ENCODE peak calls at places on chromosomes 5 and 9, in four cellular contexts. C, M, F and Z are unnamed samples.

GRCh38 chr5:154405078-154405792 is 40.6 kb upstream of the SAP30L start:
- DNase-seq in C (peak), M (peak), F (no peak), Z (peak)

GRCh38 chr9:33651125-33651524 is 127.1 kb downstream of the ANKRD18B start:
- DNase-seq in F (no peak), M (no peak), C (no peak), Z (no peak)

GRCh38 chr5:75052461-75053285 is at the start of gene GCNT4:
- DNase-seq in M (peak), F (no peak), C (no peak), Z (peak)

GRCh38 chr9:33818832-33819500 is 2.0 kb downstream of the UBE2R2 start:
- DNase-seq in C (no peak), M (no peak), F (no peak), Z (peak)

GRCh38 chr5:107805819-107806218 is 135.1 kb upstream of the EFNA5 start:
- DNase-seq in F (no peak), M (no peak), C (no peak), Z (no peak)

GRCh38 chr5:133245191-133246052 is 193.6 kb downstream of the HSPA4 start:
- DNase-seq in C (peak), M (no peak), F (no peak), Z (no peak)

GRCh38 chr5:171405615-171406014 is 13.8 kb upstream of the FGF18 start:
- DNase-seq in M (no peak), F (no peak), C (no peak), Z (peak)

GRCh38 chr5:174750720-174751119 is 26.3 kb downstream of the MSX2 start:
- DNase-seq in M (no peak), C (no peak), F (no peak), Z (no peak)

GRCh38 chr5:75040973-75041372 is 11.4 kb downstream of the GCNT4 start:
- DNase-seq in F (no peak), M (no peak), C (no peak), Z (no peak)

GRCh38 chr5:79582186-79582585 is 30.1 kb upstream of the TENT2 start:
- DNase-seq in C (no peak), F (no peak), M (no peak), Z (no peak)

GRCh38 chr9:134441227-134442086 is 115.2 kb downstream of the RXRA start:
- DNase-seq in F (no peak), C (no peak), M (no peak), Z (no peak)

GRCh38 chr9:12775373-12775962 is 648 bp downstream of the LURAP1L start:
- DNase-seq in M (peak), C (no peak), F (no peak), Z (peak)

GRCh38 chr5:147160923-147161663 is 73.7 kb upstream of the STK32A start:
- DNase-seq in C (no peak), M (no peak), F (no peak), Z (no peak)

GRCh38 chr5:40879163-40879942 is 29.9 kb upstream of the C7 start:
- DNase-seq in F (no peak), M (no peak), C (peak), Z (peak)

GRCh38 chr9:6383551-6384225 is 29.3 kb upstream of the UHRF2 start:
- DNase-seq in F (no peak), M (no peak), C (no peak), Z (no peak)

GRCh38 chr9:27088981-27089380 is 20.0 kb upstream of the TEK start:
- DNase-seq in M (no peak), C (no peak), F (no peak), Z (no peak)

GRCh38 chr5:158922263-158922592 is 177.5 kb downstream of the EBF1 start:
- DNase-seq in F (no peak), C (no peak), M (no peak), Z (no peak)

GRCh38 chr9:73148447-73148937 is 3.2 kb upstream of the ANXA1 start:
- DNase-seq in F (no peak), M (no peak), C (peak), Z (no peak)

GRCh38 chr5:179488464-179488863 is 61.9 kb upstream of the RUFY1 start:
- DNase-seq in M (no peak), C (no peak), F (no peak), Z (peak)

GRCh38 chr5:151288180-151288579 is 15.4 kb downstream of the SLC36A3 start:
- DNase-seq in M (no peak), F (no peak), C (peak), Z (no peak)

GRCh38 chr5:60820593-60821487 is 23.2 kb downstream of the ELOVL7 start:
- DNase-seq in F (no peak), M (no peak), C (peak), Z (no peak)

GRCh38 chr9:107215381-107215780 is 67.7 kb upstream of the RAD23B start:
- DNase-seq in F (no peak), M (no peak), C (no peak), Z (no peak)

GRCh38 chr5:110458313-110458712 is 268.2 kb downstream of the TMEM232 start:
- DNase-seq in F (no peak), C (no peak), M (no peak), Z (no peak)

GRCh38 chr5:133523921-133524320 is 88.4 kb downstream of the FSTL4 start:
- DNase-seq in F (no peak), M (no peak), C (no peak), Z (peak)

GRCh38 chr9:91536211-91536691 is 112.6 kb upstream of the NFIL3 start:
- DNase-seq in F (no peak), C (no peak), M (no peak), Z (no peak)

GRCh38 chr9:94824913-94825619 is 98.6 kb downstream of the AOPEP start:
- DNase-seq in C (no peak), M (peak), F (no peak), Z (no peak)

GRCh38 chr5:173888473-173889135 is 455 bp downstream of the CPEB4 start:
- DNase-seq in M (no peak), F (no peak), C (peak), Z (peak)

GRCh38 chr9:123399803-123400378 is 43.9 kb downstream of the CRB2 start:
- DNase-seq in M (peak), C (peak), F (no peak), Z (peak)

GRCh38 chr5:171705036-171705435 is 80.6 kb upstream of the SMIM23 start:
- DNase-seq in C (no peak), M (peak), F (no peak), Z (no peak)

GRCh38 chr5:423626-424258 is 19.2 kb upstream of the EXOC3 start:
- DNase-seq in C (peak), M (no peak), F (no peak), Z (no peak)

GRCh38 chr5:138784590-138784989 is 31.4 kb downstream of the CTNNA1 start:
- DNase-seq in M (no peak), F (no peak), C (no peak), Z (no peak)

GRCh38 chr9:136323420-136323819 is 3.9 kb upstream of the GPSM1 start:
- DNase-seq in M (no peak), C (no peak), F (no peak), Z (no peak)
- TF ChIP-seq NRF1 in M (no peak), C (no peak), F (no peak), Z (no peak)

GRCh38 chr5:89686081-89686765 is 723.3 kb downstream of the CETN3 start:
- DNase-seq in M (no peak), C (no peak), F (no peak), Z (peak)
- TF ChIP-seq NRF1 in M (no peak), C (no peak), F (no peak), Z (no peak)

DNA sequence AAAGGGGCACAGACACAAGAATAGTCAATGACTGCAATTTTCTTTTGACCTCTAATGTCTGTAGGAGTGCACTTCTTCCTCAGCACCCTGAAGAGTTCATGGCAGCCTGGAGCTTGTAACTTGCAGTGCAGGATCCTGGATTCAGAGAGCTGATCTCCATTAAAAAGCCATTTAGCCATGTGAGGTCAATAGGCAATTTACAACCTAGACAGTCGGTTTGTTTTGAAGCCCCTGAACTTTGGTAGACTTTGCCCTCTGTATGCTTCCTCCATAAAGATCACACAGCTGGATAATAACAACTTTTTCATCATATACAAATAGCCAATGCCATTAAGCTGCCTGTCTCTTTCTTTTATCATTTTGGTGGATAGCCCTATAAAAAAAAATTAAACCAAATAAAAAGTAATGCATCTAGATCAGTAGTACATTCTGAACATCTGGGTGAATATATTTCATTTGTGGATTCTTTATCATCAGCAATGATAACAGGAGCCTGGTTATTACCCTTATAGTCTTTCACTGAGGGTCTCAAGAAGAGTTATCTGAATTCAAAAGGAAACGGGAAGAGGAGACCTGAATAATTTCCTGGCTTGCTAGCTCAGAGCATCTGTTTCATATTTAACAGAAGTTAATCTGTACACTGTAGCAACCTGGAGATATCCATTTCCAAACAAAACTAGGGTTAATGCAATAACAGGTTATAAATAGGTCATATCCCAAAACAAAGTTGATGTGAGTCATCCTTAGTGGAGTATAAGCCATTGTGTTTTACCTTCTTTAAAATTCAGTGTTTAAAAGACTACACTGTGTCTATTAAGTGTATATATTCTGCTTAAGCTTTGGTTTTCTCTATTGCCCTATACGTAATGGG is 193.9 kb upstream of the ACTBL2 start:
- DNase-seq in C (no peak), F (no peak), M (no peak), Z (peak)
- TF ChIP-seq NRF1 in C (no peak), F (no peak), M (no peak), Z (no peak)

GRCh38 chr5:109412981-109413402 is 3.2 kb upstream of the PJA2 start:
- DNase-seq in F (no peak), C (no peak), M (no peak), Z (no peak)

GRCh38 chr5:109410389-109411174 is 808 bp upstream of the PJA2 start:
- DNase-seq in C (peak), F (no peak), M (peak), Z (peak)

GRCh38 chr5:109411175-109411514 is 1.4 kb upstream of the PJA2 start:
- DNase-seq in M (no peak), F (no peak), C (no peak), Z (no peak)

GRCh38 chr5:109409844-109410388 is at the start of gene PJA2:
- DNase-seq in C (peak), F (peak), M (peak), Z (peak)

GRCh38 chr5:109411627-109412026 is 1.9 kb upstream of the PJA2 start:
- DNase-seq in C (peak), F (no peak), M (no peak), Z (no peak)
- TF ChIP-seq NRF1 in C (no peak), F (no peak), M (no peak), Z (no peak)

GRCh38 chr9:109880276-109881169 is 100.5 kb downstream of the PALM2AKAP2 start:
- DNase-seq in M (peak), C (peak), F (no peak), Z (peak)
- TF ChIP-seq NRF1 in M (no peak), C (no peak), F (no peak), Z (no peak)